ENCODE peak calls at places on chromosomes 16 and 17, in nine cellular contexts. D is tibial artery, V is colonic mucosa, O is neural progenitor cell, J is cardiac muscle cell, Y is ascending aorta, K is thoracic aorta, N is left lung, T is vagina. U is an unnamed sample.
A peak's percentile ranks its signal among the peaks of the same experiment; 100 is the strongest.

GRCh38 chr17:14042411-14042810 is 26.9 kb upstream of the COX10 start:
- DNase-seq in V (no peak), K (no peak), D (no peak), O (no peak), J (no peak), Y (no peak), T (no peak), N (no peak), U (no peak)

GRCh38 chr17:47742319-47743181 is 9.5 kb downstream of the TBX21 start:
- DNase-seq in K (no peak), O (peak; percentile 81), N (no peak), T (no peak), V (no peak), D (no peak), Y (peak; percentile 45), J (peak; percentile 19), U (peak; percentile 65)

GRCh38 chr17:14427914-14428639 is 127.2 kb downstream of the HS3ST3B1 start:
- DNase-seq in V (no peak), O (no peak), N (no peak), K (no peak), J (no peak), T (no peak), D (no peak), Y (no peak), U (no peak)

GRCh38 chr16:27284865-27285675 is 16.5 kb upstream of the NSMCE1 start:
- DNase-seq in T (no peak), J (no peak), O (no peak), K (no peak), N (no peak), V (peak; percentile 3), Y (no peak), D (no peak), U (no peak)

GRCh38 chr16:62041401-62041800 is 5.2 kb upstream of the CDH8 start:
- DNase-seq in N (no peak), Y (no peak), D (no peak), J (peak; percentile 3), V (no peak), O (peak; percentile 84), K (no peak), T (no peak), U (peak; percentile 48)

GRCh38 chr16:49100366-49100765 is 181.3 kb downstream of the CBLN1 start:
- DNase-seq in J (no peak), V (no peak), K (no peak), Y (no peak), O (no peak), N (no peak), D (no peak), T (no peak), U (no peak)

GRCh38 chr17:73184133-73184993 is 8.5 kb upstream of the COG1 start:
- DNase-seq in Y (no peak), O (no peak), K (no peak), T (no peak), D (no peak), V (no peak), J (no peak), N (no peak), U (no peak)

GRCh38 chr17:48160177-48160967 is 52.8 kb downstream of the SNX11 start:
- DNase-seq in Y (no peak), J (no peak), O (no peak), V (peak; percentile 62), D (no peak), T (no peak), K (no peak), N (no peak), U (peak; percentile 70)

GRCh38 chr17:63760771-63761539 is 12.4 kb downstream of the CCDC47 start:
- DNase-seq in V (no peak), D (no peak), O (no peak), Y (no peak), J (no peak), T (no peak), N (no peak), K (no peak), U (no peak)

GRCh38 chr16:24497405-24497804 is 42.0 kb upstream of the RBBP6 start:
- DNase-seq in T (no peak), D (no peak), K (no peak), J (peak; percentile 32), Y (no peak), O (no peak), N (no peak), V (no peak), U (no peak)

DNA sequence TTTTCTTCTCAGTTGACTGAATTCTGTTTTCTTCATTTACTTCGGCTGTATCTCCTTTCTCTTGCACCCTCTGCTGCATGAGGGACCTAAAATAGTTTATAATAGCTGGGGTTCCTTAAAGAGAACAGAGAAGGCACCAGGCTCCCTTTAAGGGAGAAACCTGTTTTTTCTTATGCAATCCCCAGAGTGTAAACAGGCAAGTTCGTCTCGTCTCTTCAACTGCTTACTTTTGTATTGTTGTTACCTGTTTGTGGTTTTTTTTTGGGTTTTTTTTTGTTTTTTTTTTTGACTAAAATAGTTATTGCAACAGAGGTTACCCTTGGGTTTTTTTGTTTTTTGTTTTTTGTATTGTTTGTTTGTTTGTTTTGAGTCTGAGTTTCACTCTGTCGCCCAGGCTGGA is 3.7 kb upstream of the LDHD start:
- DNase-seq in T (no peak), Y (no peak), O (no peak), K (no peak), J (no peak), V (no peak), N (no peak), D (no peak), U (no peak)
- H3K4me1 ChIP-seq in T (peaks cover 17% of the 10 kb centered on the region), Y (no peaks in the 10 kb centered on the region), O (peaks cover 20% of the 10 kb centered on the region), K (peaks cover 9% of the 10 kb centered on the region), J (no peaks in the 10 kb centered on the region), V (no peaks in the 10 kb centered on the region), N (peaks cover 13% of the 10 kb centered on the region), D (peaks cover 11% of the 10 kb centered on the region), U (peaks cover 37% of the 10 kb centered on the region)

DNA sequence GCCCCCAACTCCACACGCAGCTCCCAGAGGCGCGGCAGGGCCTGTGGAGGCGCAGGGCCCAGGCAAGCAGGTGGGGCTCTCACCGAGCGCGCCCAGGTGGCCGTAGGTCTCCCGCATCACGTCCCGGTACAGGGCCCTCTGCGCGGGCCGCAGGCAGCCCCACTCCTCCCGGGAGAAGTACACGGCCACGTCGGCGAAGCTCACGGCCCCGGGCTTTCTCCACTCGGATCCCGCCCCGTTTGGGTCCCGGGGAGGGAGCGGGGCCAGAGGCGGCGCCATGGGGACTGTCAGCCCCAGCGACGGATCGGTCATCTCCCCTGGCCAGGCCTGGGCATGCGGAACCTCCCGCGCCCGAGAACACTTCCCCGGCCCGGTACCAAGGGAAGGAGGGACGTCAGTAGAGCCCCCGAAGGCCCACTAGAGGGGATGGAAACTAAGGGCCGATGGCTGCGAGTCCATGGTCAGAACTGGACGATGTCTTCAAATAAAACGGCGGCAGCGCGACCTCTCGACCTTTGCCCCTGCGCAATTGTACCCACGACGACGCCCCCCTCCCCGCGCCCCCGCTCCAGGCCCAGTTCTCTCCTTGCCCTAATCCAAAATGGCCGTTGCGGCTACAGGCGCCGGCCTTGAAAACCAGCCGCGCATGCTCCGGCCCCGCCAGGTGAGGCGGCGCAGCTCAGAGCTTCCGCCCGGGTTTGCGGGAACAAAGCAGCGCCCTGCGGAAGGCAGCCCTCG is at the start of gene ZNF747:
- DNase-seq in O (peak; percentile 95), J (peak; percentile 87), K (peak; percentile 81), T (no peak), V (peak; percentile 92), N (peak; percentile 93), Y (peak; percentile 95), D (peak; percentile 96), U (peak; percentile 93)
- TF ChIP-seq CTCF in O (peak; percentile 17), J (no peak), K (no peak), T (no peak), V (no peak), N (no peak), Y (no peak), D (no peak), U (no peak)

GRCh38 chr17:7502987-7503386 is 18.8 kb downstream of the POLR2A start:
- DNase-seq in T (no peak), V (no peak), N (no peak), Y (no peak), K (no peak), D (no peak), J (no peak), O (peak; percentile 48), U (peak; percentile 20)
- H3K36me3 ChIP-seq in T (peaks cover 5% of the 10 kb centered on the region), V (peaks cover 47% of the 10 kb centered on the region), N (peaks cover 100% of the 10 kb centered on the region), Y (peaks cover 91% of the 10 kb centered on the region), K (peaks cover 82% of the 10 kb centered on the region), D (peaks cover 100% of the 10 kb centered on the region), J (peaks cover 77% of the 10 kb centered on the region), O (peaks cover 18% of the 10 kb centered on the region), U (no peaks in the 10 kb centered on the region)

GRCh38 chr17:57092779-57093178 is 7.7 kb downstream of the AKAP1 start:
- DNase-seq in J (peak; percentile 16), O (no peak), K (peak; percentile 66), D (peak; percentile 91), N (no peak), T (no peak), V (no peak), Y (peak; percentile 90), U (no peak)

GRCh38 chr17:57099165-57099564 is 14.1 kb downstream of the AKAP1 start:
- DNase-seq in O (no peak), V (no peak), N (no peak), T (no peak), K (no peak), J (no peak), Y (no peak), D (no peak), U (no peak)

GRCh38 chr17:57102122-57102521 is 17.1 kb downstream of the AKAP1 start:
- DNase-seq in N (no peak), T (no peak), D (no peak), K (no peak), V (no peak), O (no peak), J (no peak), Y (no peak), U (no peak)

GRCh38 chr17:57096472-57097198 is 11.6 kb downstream of the AKAP1 start:
- DNase-seq in J (no peak), Y (no peak), K (no peak), O (no peak), D (no peak), V (no peak), T (no peak), N (no peak), U (no peak)

DNA sequence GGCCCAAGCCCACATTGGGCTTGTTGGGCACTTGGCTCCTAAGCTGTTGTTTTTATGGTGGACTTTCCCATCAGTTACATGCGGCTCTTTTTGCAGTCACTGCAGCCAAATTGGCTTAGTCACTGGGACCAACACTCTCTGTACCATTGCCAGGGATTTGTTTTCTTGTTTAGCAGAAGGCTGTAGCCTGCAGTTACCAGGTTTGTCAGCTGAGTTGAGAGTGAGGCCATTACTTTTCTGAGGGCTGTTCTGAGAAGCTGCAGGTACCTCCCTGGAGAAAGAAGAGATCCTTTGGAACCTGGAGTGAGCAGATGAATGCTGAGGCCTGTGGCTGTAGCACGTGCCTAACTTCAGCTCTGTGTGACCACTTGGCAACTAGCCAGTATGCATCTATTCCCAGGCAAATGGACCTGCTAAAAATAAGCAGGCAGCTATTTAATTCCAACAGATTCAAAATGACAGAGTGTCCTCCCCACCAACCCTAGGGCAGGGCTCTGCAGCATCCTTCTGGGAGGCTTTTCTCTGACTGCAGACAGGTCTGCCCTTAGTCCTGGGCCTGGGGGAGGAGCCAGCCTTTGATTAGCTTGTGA is 12.9 kb downstream of the AKAP1 start:
- DNase-seq in T (no peak), J (peak; percentile 77), N (no peak), D (peak; percentile 87), K (no peak), O (no peak), V (no peak), Y (peak; percentile 84), U (no peak)
- H3K4me1 ChIP-seq in T (peaks cover 43% of the 10 kb centered on the region), J (peaks cover 25% of the 10 kb centered on the region), N (peaks cover 21% of the 10 kb centered on the region), D (peaks cover 57% of the 10 kb centered on the region), K (peaks cover 43% of the 10 kb centered on the region), O (peaks cover 27% of the 10 kb centered on the region), V (peaks cover 3% of the 10 kb centered on the region), Y (peaks cover 24% of the 10 kb centered on the region), U (peaks cover 7% of the 10 kb centered on the region)

U was measured in Caco-2.